ENCODE peak calls at places on chromosomes 1 and 21, in ten cellular contexts. H, L, D, T, R, Z, A, U, V and O are unnamed samples.
A peak's percentile ranks its signal among the peaks of the same experiment; 100 is the strongest.

GRCh38 chr1:4693891-4694290 is 39.5 kb downstream of the AJAP1 start:
- DNase-seq in H (no peak), L (no peak), D (no peak), T (no peak), R (no peak), Z (no peak), A (no peak), U (no peak), V (no peak), O (no peak)

GRCh38 chr1:232575524-232576040 is 54.4 kb downstream of the SIPA1L2 start:
- DNase-seq in H (no peak), L (no peak), D (peak; percentile 64), T (no peak), R (peak; percentile 40), Z (no peak), A (no peak), U (no peak), V (no peak), O (no peak)

GRCh38 chr21:25421327-25422028 is 185.8 kb downstream of the MRPL39 start:
- DNase-seq in H (no peak), L (peak; percentile 29), D (peak; percentile 56), T (peak; percentile 56), R (peak; percentile 19), Z (no peak), A (peak; percentile 29), U (no peak), V (peak; percentile 35), O (peak; percentile 84)

GRCh38 chr1:214446772-214447556 is 104.4 kb downstream of the PTPN14 start:
- DNase-seq in H (no peak), L (no peak), D (peak; percentile 97), T (no peak), R (no peak), Z (peak; percentile 84), A (no peak), U (no peak), V (peak; percentile 93), O (no peak)

GRCh38 chr1:182674346-182675246 is 9.8 kb downstream of the RGS8 start:
- DNase-seq in H (no peak), L (no peak), D (no peak), T (no peak), R (no peak), Z (no peak), A (peak; percentile 70), U (no peak), V (peak; percentile 25), O (no peak)

GRCh38 chr1:203306089-203306969 is 1.0 kb downstream of the BTG2 start:
- DNase-seq in H (no peak), L (no peak), D (peak; percentile 92), T (no peak), R (peak; percentile 83), Z (peak; percentile 73), A (peak; percentile 96), U (peak; percentile 88), V (peak; percentile 72), O (no peak)

GRCh38 chr1:31944205-31945089 is 6.3 kb upstream of the PTP4A2 start:
- DNase-seq in H (peak; percentile 51), L (peak; percentile 53), D (peak; percentile 63), T (peak; percentile 82), R (no peak), Z (no peak), A (peak; percentile 91), U (peak; percentile 62), V (peak; percentile 88), O (peak; percentile 91)

GRCh38 chr1:20569523-20570098 is 17.2 kb downstream of the FAM43B start:
- DNase-seq in H (no peak), L (no peak), D (no peak), T (no peak), R (no peak), Z (no peak), A (no peak), U (no peak), V (no peak), O (no peak)

GRCh38 chr21:46115441-46116188 is 17.7 kb downstream of the COL6A2 start:
- DNase-seq in H (no peak), L (no peak), D (no peak), T (no peak), R (no peak), Z (no peak), A (peak; percentile 7), U (no peak), V (no peak), O (no peak)